ENCODE peak calls at places on chromosome 5, in six cellular contexts. Z is CD8-positive, alpha-beta memory T cell; O is H7; D is keratinocyte; E is cardiac muscle cell; V is neural progenitor cell. U is an unnamed sample.

GRCh38 chr5:142826741-142827492 is 56.7 kb downstream of the ARHGAP26 start:
- DNase-seq in Z (peak; percentile 61), O (no peak), D (peak; percentile 36), E (peak; percentile 70), V (no peak), U (no peak)

GRCh38 chr5:27083763-27084420 is 45.5 kb upstream of the CDH9 start:
- DNase-seq in Z (no peak), O (peak; percentile 36), D (no peak), E (peak; percentile 58), V (no peak), U (no peak)

GRCh38 chr5:33827885-33828284 is 63.9 kb downstream of the ADAMTS12 start:
- DNase-seq in Z (no peak), O (no peak), D (no peak), E (peak; percentile 52), V (no peak), U (no peak)

GRCh38 chr5:128534729-128535128 is 3.3 kb downstream of the FBN2 start:
- DNase-seq in Z (no peak), O (no peak), D (peak; percentile 64), E (peak; percentile 65), V (no peak), U (no peak)

GRCh38 chr5:56677693-56678092 is 137.7 kb upstream of the MAP3K1 start:
- DNase-seq in Z (no peak), O (no peak), D (no peak), E (peak; percentile 23), V (no peak), U (no peak)

GRCh38 chr5:168315991-168316578 is 24.6 kb downstream of the WWC1 start:
- DNase-seq in Z (no peak), O (no peak), D (no peak), E (no peak), V (no peak), U (no peak)

GRCh38 chr5:3393122-3393963 is 202.3 kb upstream of the IRX1 start:
- DNase-seq in Z (no peak), O (no peak), D (no peak), E (no peak), V (peak; percentile 76), U (no peak)

GRCh38 chr5:3996871-3997410 is 401.3 kb downstream of the IRX1 start:
- DNase-seq in Z (no peak), O (no peak), D (no peak), E (no peak), V (no peak), U (no peak)

GRCh38 chr5:57711471-57711870 is 228.9 kb upstream of the ACTBL2 start:
- DNase-seq in Z (no peak), O (no peak), D (no peak), E (peak; percentile 39), V (no peak), U (no peak)

GRCh38 chr5:141618804-141619554 is at the start of gene DIAPH1:
- DNase-seq in Z (peak; percentile 99), O (peak; percentile 97), D (peak; percentile 70), E (peak; percentile 99), V (peak; percentile 99), U (peak; percentile 76)

GRCh38 chr5:175288048-175288621 is 155.8 kb downstream of the DRD1 start:
- DNase-seq in Z (no peak), O (no peak), D (peak; percentile 68), E (peak; percentile 8), V (no peak), U (no peak)

GRCh38 chr5:62354028-62354874 is 48.2 kb downstream of the KIF2A start:
- DNase-seq in Z (no peak), O (no peak), D (no peak), E (peak; percentile 70), V (peak; percentile 44), U (no peak)

GRCh38 chr5:139378941-139379361 is 4.1 kb downstream of the SLC23A1 start:
- DNase-seq in Z (no peak), O (peak; percentile 40), D (no peak), E (no peak), V (no peak), U (no peak)

GRCh38 chr5:78766412-78766762 is 117.8 kb upstream of the LHFPL2 start:
- DNase-seq in Z (no peak), O (no peak), D (no peak), E (no peak), V (no peak), U (no peak)

GRCh38 chr5:170420809-170421412 is 31.7 kb upstream of the KCNMB1 start:
- DNase-seq in Z (peak; percentile 55), O (peak; percentile 83), D (peak; percentile 23), E (peak; percentile 83), V (peak; percentile 90), U (peak; percentile 92)

GRCh38 chr5:123176938-123177275 is 87.9 kb downstream of the PRDM6 start:
- DNase-seq in Z (no peak), O (no peak), D (no peak), E (no peak), V (no peak), U (no peak)

GRCh38 chr5:137383909-137384308 is 115.2 kb downstream of the SPOCK1 start:
- DNase-seq in Z (no peak), O (no peak), D (no peak), E (no peak), V (no peak), U (no peak)

GRCh38 chr5:112697301-112697700 is 40.4 kb upstream of the APC start:
- DNase-seq in Z (no peak), O (no peak), D (no peak), E (no peak), V (no peak), U (no peak)

GRCh38 chr5:135999396-136000139 is 29.2 kb upstream of the TGFBI start:
- DNase-seq in Z (no peak), O (no peak), D (no peak), E (peak; percentile 66), V (no peak), U (no peak)

GRCh38 chr5:79225026-79225425 is 10.9 kb upstream of the JMY start:
- DNase-seq in Z (no peak), O (no peak), D (no peak), E (no peak), V (no peak), U (no peak)

GRCh38 chr5:118042076-118042475 is 946.3 kb downstream of the DTWD2 start:
- DNase-seq in Z (no peak), O (no peak), D (no peak), E (peak; percentile 7), V (no peak), U (no peak)

GRCh38 chr5:160287378-160288051 is 24.8 kb downstream of the CCNJL start:
- DNase-seq in Z (no peak), O (peak; percentile 85), D (no peak), E (peak; percentile 38), V (peak; percentile 96), U (peak; percentile 81)

GRCh38 chr5:78671609-78672008 is 23.0 kb upstream of the LHFPL2 start:
- DNase-seq in Z (no peak), O (no peak), D (no peak), E (peak; percentile 83), V (no peak), U (no peak)

GRCh38 chr5:66130493-66130892 is 13.6 kb upstream of the SREK1 start:
- DNase-seq in Z (no peak), O (no peak), D (no peak), E (no peak), V (no peak), U (no peak)

GRCh38 chr5:124891179-124891578 is 144.7 kb upstream of the ZNF608 start:
- DNase-seq in Z (no peak), O (no peak), D (no peak), E (no peak), V (no peak), U (no peak)

GRCh38 chr5:16918156-16918555 is 17.9 kb downstream of the MYO10 start:
- DNase-seq in Z (no peak), O (no peak), D (no peak), E (no peak), V (no peak), U (no peak)

GRCh38 chr5:153099328-153099727 is 391.1 kb upstream of the GRIA1 start:
- DNase-seq in Z (no peak), O (peak; percentile 13), D (no peak), E (no peak), V (peak; percentile 7), U (no peak)

GRCh38 chr5:62143268-62144229 is 162.5 kb upstream of the KIF2A start:
- DNase-seq in Z (no peak), O (no peak), D (no peak), E (peak; percentile 49), V (peak; percentile 49), U (no peak)

GRCh38 chr5:117336208-117336607 is 761.6 kb upstream of the SEMA6A start:
- DNase-seq in Z (no peak), O (no peak), D (no peak), E (no peak), V (no peak), U (no peak)

GRCh38 chr5:164098536-164098935 is 593.1 kb downstream of the MAT2B start:
- DNase-seq in Z (no peak), O (no peak), D (no peak), E (no peak), V (no peak), U (no peak)

DNA sequence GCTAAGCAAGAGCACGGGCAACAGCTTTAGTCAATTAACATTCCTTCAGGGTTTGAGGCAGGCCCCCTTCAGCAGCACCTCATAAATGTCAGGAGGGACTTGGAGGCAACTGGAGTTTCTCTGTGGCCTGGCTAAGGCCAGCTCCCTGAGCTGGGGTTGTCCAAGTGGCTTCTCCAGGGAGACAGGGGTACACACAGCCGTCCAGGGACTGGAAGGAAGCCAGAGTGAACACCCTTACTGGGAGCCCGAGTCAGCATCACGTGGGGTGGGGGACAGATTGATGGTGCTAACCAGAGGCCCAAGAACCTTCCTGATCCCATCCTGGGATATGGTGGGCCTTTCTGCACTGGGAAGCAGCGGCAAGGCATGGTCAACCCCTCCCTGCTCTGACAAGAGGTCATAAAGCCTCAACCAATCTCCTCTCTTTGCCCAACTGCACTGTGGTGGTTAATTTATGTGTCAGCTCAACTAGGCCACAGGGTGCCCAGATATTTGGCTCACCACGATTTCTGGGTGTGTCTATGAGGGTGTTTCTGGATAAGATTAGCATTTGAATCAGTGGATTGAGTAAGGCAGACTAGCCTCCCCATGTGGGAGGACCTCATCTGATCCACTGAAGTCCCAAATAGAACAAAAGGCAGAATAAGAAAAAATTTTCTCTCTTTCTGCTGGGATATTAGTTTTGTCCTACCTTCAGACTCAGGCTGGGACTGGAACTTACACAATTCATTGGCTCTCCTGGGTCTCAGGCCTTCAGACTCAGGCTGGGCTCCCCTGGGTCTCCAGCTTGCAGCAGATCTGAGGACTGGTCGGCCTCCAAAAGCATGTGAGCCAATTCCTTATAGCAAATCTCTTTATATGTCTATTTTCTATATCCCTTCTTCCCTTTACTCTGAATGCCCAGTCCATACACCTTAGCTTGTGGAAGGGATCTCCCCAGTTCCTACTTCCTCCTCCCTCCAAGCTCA is 127.2 kb upstream of the LARP1 start:
- DNase-seq in Z (no peak), O (no peak), D (no peak), E (peak; percentile 56), V (no peak), U (no peak)
- H3K36me3 ChIP-seq in Z (no peaks in the 10 kb centered on the region), O (no peaks in the 10 kb centered on the region), D (no peaks in the 10 kb centered on the region), E (no peaks in the 10 kb centered on the region), V (no peaks in the 10 kb centered on the region), U (no peaks in the 10 kb centered on the region)

GRCh38 chr5:172806897-172807672 is 27.0 kb upstream of the ERGIC1 start:
- DNase-seq in Z (peak; percentile 91), O (peak; percentile 93), D (no peak), E (peak; percentile 95), V (peak; percentile 56), U (peak; percentile 41)
- H3K4me3 ChIP-seq in Z (peak overlapping the region; percentile 59), O (no peak overlapping the region), D (peak overlapping the region; percentile 35), E (no peak overlapping the region), V (no peak overlapping the region), U (no peak overlapping the region)

GRCh38 chr5:179599100-179599499 is 24.4 kb downstream of the HNRNPH1 start:
- DNase-seq in Z (no peak), O (no peak), D (no peak), E (no peak), V (no peak), U (no peak)
- H3K36me3 ChIP-seq in Z (peaks cover 20% of the 10 kb centered on the region), O (peaks cover 35% of the 10 kb centered on the region), D (peaks cover 34% of the 10 kb centered on the region), E (peaks cover 37% of the 10 kb centered on the region), V (no peaks in the 10 kb centered on the region), U (peaks cover 38% of the 10 kb centered on the region)

GRCh38 chr5:91556-92263 is at the start of gene PLEKHG4B:
- DNase-seq in Z (no peak), O (peak; percentile 99), D (no peak), E (no peak), V (peak; percentile 93), U (peak; percentile 75)
- H3K4me3 ChIP-seq in Z (no peak within 1 kb of the TSS), O (peak within 1 kb of the TSS; percentile 51), D (no peak within 1 kb of the TSS), E (peak within 1 kb of the TSS; percentile 42), V (peak within 1 kb of the TSS; percentile 68), U (peak within 1 kb of the TSS; percentile 47)